ENCODE peak calls at places on chromosomes 2 and 18, in four cellular contexts. B, U, I and V are unnamed samples. For H3K27me3, the result is how much of the 10 kb centered on the place peaks cover.

GRCh38 chr2:10385933-10386773 is 62.0 kb downstream of the ODC1 start:
- DNase-seq in B (peak), U (no peak), I (no peak), V (no peak)

GRCh38 chr2:53842891-53843290 is 16.9 kb downstream of the GPR75 start:
- DNase-seq in B (no peak), U (no peak), I (no peak), V (no peak)

GRCh38 chr2:190767821-190768220 is 112.8 kb upstream of the GLS start:
- DNase-seq in B (no peak), U (no peak), I (no peak), V (no peak)

GRCh38 chr18:60411715-60412114 is 39.1 kb upstream of the MC4R start:
- DNase-seq in B (no peak), U (no peak), I (no peak), V (no peak)

GRCh38 chr2:122032264-122032645 is 276.8 kb downstream of the TSN start:
- DNase-seq in B (no peak), U (no peak), I (no peak), V (no peak)

GRCh38 chr18:79496978-79497637 is 101.4 kb downstream of the NFATC1 start:
- DNase-seq in B (no peak), U (peak), I (peak), V (no peak)

GRCh38 chr2:132670104-132670960 is at the start of gene LYPD1:
- DNase-seq in B (no peak), U (peak), I (no peak), V (peak)

GRCh38 chr18:58228762-58229161 is 184.7 kb downstream of the NEDD4L start:
- DNase-seq in B (no peak), U (no peak), I (no peak), V (no peak)

GRCh38 chr2:9826208-9826607 is 17.1 kb upstream of the TAF1B start:
- DNase-seq in B (no peak), U (no peak), I (no peak), V (no peak)

GRCh38 chr18:58363767-58364540 is 264.9 kb downstream of the ALPK2 start:
- DNase-seq in B (no peak), U (no peak), I (no peak), V (no peak)

GRCh38 chr18:5582054-5582453 is 38.3 kb upstream of the EPB41L3 start:
- DNase-seq in B (no peak), U (no peak), I (no peak), V (no peak)

GRCh38 chr2:164495491-164496223 is 125.6 kb downstream of the GRB14 start:
- DNase-seq in B (peak), U (no peak), I (peak), V (no peak)

GRCh38 chr2:2527162-2527561 is 196.1 kb upstream of the MYT1L start:
- DNase-seq in B (no peak), U (no peak), I (no peak), V (no peak)

GRCh38 chr2:117615106-117615505 is 199.4 kb upstream of the DDX18 start:
- DNase-seq in B (no peak), U (no peak), I (no peak), V (no peak)

GRCh38 chr18:71809711-71810110 is 734.4 kb downstream of the CBLN2 start:
- DNase-seq in B (no peak), U (no peak), I (no peak), V (no peak)

GRCh38 chr2:176555112-176555511 is 285.9 kb downstream of the MTX2 start:
- DNase-seq in B (no peak), U (no peak), I (no peak), V (no peak)

GRCh38 chr2:176555781-176556180 is 286.5 kb downstream of the MTX2 start:
- DNase-seq in B (no peak), U (no peak), I (no peak), V (peak)

GRCh38 chr2:176554107-176555048 is 285.1 kb downstream of the MTX2 start:
- DNase-seq in B (peak), U (peak), I (peak), V (peak)

GRCh38 chr2:176553685-176554106 is 284.5 kb downstream of the MTX2 start:
- DNase-seq in B (no peak), U (peak), I (peak), V (no peak)

DNA sequence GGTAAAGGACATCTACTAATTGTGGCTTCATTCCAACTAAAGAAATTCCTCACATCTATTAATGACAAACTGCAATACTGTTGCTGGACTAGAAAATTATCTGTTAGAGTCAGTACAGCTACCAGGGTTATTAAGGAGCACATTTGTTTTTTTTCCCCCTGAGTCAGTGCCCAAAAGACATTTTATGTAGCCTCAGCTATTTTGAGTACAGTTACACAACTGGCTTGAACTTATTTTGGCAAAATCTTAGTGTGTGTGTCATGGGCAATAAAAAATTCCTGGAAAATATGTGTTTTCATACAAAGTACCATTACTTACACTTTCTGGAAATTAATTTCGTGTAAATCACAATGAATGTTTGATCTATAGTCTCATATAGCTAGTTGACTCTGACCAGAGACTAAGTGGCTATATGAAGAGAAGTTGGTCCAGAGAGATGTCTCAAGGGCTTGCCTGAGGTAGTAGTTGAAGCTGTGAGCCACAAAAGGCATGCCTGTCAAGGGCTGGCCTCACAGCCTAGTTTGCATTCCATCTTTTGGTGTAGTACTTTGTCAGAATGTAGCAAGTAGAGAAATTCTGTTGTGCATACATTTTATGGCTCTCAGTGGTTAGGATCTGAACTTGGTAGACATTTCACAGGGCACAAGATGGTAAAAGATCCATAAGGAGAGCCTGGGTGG is 283.4 kb downstream of the MTX2 start:
- DNase-seq in B (no peak), U (no peak), I (no peak), V (no peak)
- H3K27me3 ChIP-seq in B (under half), U (under half), I (under half), V (under half)

GRCh38 chr2:174333017-174333501 is 1.7 kb upstream of the SP9 start:
- DNase-seq in B (no peak), U (no peak), I (no peak), V (no peak)

GRCh38 chr2:174334278-174334715 is 457 bp upstream of the SP9 start:
- DNase-seq in B (no peak), U (no peak), I (no peak), V (peak)

GRCh38 chr2:174332607-174333001 is 2.1 kb upstream of the SP9 start:
- DNase-seq in B (no peak), U (no peak), I (no peak), V (no peak)

GRCh38 chr2:174334781-174335604 is at the start of gene SP9:
- DNase-seq in B (peak), U (no peak), I (no peak), V (no peak)

DNA sequence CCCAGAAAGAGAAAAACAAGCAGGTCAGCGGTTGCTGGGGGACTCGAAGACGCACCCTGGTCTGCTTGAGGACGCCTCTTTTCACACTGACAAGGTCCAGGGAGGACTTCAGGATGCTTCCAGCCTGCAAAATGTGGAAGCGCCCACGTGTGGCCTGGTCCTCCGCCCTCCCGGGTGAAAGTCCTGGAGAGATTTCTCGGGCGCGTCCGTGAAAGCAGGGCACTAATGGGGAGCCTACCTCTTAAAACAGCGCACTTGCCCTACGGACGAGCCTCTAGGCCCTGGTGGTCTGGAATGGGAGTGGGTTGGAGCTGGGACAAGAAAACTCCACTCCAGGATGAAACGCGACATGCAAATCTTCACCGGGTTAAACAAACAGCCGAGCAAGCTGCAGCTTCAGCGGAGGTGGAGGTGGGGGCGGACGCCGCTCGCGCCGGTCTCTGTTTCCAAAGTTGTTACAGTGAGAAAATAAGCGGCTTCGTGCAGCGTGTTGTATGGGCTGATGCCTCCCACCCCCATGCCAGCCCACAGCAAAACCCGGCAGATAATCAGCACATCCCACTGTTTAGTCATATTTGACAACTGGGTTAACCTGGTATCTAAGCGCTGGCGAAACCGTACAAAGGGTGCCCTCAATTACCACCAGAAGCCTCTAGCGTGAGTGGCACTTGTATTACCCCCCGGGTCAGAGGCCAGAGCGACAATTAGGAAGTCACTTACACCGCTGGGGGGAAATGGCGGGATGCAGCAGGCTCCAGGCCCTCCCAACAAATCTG is 1.1 kb upstream of the SP9 start:
- DNase-seq in B (no peak), U (no peak), I (no peak), V (peak)
- H3K27me3 ChIP-seq in B (under half), U (half or more), I (half or more), V (half or more)

GRCh38 chr18:22168360-22168921 is 948 bp upstream of the GATA6 start:
- DNase-seq in B (peak), U (peak), I (no peak), V (peak)
- H3K27me3 ChIP-seq in B (under half), U (under half), I (half or more), V (half or more)

GRCh38 chr18:75775121-75775520 is 347.6 kb upstream of the SMIM21 start:
- DNase-seq in B (no peak), U (no peak), I (no peak), V (no peak)
- H3K27me3 ChIP-seq in B (under half), U (under half), I (under half), V (under half)

GRCh38 chr2:222294996-222295367 is 3.8 kb downstream of the PAX3 start:
- DNase-seq in B (no peak), U (no peak), I (no peak), V (no peak)

GRCh38 chr2:222292113-222292737 is 6.6 kb downstream of the PAX3 start:
- DNase-seq in B (no peak), U (no peak), I (no peak), V (no peak)

GRCh38 chr2:222295368-222296041 is 3.3 kb downstream of the PAX3 start:
- DNase-seq in B (no peak), U (no peak), I (no peak), V (peak)

GRCh38 chr2:222292738-222293134 is 6.1 kb downstream of the PAX3 start:
- DNase-seq in B (no peak), U (no peak), I (no peak), V (no peak)

DNA sequence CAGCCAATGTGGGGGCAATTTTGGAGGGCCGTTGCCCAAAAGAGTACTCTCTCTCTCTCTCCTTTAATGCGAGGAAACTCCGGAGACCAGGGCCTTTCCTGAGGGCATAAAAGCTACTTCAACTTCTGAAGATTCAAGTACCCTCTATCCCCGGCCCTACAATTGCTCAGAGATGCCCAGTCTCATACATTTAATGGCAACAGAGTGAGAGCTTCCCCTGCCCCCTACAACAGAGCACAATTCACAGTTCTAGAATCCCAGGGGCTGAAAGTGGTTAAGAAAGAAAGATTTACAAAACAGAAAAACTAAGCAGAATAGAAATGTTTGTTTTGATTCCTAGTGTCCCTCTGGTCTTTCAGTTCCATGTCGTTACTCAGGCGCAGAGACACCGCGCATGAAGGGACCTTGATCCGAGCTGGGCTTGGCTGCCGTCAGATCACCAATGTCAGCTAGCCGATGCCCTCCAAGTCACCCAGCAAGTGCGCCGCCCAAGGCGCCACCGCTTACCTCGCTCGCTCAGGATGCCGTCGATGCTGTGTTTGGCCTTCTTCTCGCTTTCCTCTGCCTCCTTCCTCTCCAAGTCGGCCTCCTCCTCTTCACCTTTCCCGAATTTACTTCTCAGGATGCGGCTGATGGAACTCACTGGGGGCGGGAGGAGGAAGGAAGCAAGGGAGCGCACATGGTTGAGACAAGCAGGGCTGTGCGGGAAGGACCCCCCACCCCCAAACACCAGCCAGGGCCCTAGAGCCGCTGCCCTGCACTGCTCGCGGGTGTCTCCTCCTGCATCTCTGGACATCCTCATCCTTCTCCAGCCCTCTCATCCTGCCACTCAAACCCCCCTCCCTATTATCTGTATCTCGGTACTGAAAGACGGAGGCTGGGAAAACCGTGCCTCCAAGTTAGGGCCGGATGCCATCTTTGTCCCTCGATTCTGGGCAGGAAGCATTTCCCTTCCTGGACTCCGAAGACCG is 4.9 kb downstream of the PAX3 start:
- DNase-seq in B (no peak), U (no peak), I (no peak), V (no peak)
- H3K27me3 ChIP-seq in B (under half), U (half or more), I (half or more), V (half or more)

GRCh38 chr2:66269166-66269565 is 165.8 kb upstream of the MEIS1 start:
- DNase-seq in B (peak), U (no peak), I (no peak), V (no peak)

GRCh38 chr2:66264354-66264753 is 170.6 kb upstream of the MEIS1 start:
- DNase-seq in B (no peak), U (no peak), I (no peak), V (no peak)

GRCh38 chr2:66271777-66272176 is 163.1 kb upstream of the MEIS1 start:
- DNase-seq in B (no peak), U (no peak), I (no peak), V (no peak)

GRCh38 chr2:66270247-66270646 is 164.7 kb upstream of the MEIS1 start:
- DNase-seq in B (no peak), U (no peak), I (no peak), V (peak)

GRCh38 chr2:66268756-66269155 is 166.2 kb upstream of the MEIS1 start:
- DNase-seq in B (no peak), U (no peak), I (no peak), V (no peak)
- H3K27me3 ChIP-seq in B (under half), U (under half), I (under half), V (under half)

GRCh38 chr2:30736461-30737325 is 70.6 kb downstream of the CAPN13 start:
- DNase-seq in B (no peak), U (no peak), I (no peak), V (no peak)
- H3K27me3 ChIP-seq in B (under half), U (under half), I (under half), V (under half)

DNA sequence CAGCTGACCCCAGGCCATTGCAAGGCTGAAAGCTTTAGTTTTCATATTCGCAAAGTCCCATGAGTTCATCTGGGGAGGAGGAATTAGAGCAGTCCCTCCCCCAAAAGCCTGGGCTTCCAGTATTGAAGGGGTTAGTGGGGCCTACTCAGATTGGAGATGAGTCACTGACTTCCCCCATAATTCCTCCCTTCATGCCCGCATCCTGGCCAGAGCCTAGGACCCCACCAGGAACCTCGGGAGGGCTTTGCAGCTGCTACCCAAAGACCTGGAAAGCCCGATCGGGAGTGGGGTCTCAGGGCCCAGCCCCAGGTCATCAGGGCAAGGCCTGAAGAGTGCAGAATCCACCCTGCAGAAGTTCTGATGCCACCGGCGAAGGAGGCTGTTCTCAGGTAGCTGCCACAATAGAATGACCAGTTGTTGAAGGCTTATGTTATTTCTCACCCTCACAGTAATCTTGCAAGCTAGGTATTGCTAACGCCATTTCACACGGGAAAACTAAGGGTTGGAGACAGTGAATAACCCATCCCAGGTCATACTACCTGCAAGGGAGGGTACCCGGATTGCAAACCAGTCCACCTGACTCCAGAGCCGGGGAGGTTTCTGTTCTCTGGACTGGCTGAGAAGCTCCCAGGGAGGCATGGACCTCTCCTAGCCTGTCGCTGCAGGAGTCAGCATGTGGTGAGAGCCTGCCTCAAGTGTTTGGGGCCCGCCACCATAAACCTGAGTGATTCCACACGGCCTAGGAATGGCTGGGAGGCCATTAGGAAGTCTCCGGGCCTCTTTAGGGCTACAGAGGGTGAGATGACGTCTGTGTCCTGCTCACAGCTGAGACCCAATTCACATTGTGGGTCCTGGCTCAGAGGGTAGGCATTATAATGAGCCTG is 5.8 kb upstream of the ARID5A start:
- DNase-seq in B (no peak), U (no peak), I (no peak), V (no peak)
- H3K27me3 ChIP-seq in B (under half), U (under half), I (under half), V (under half)

GRCh38 chr2:176100547-176101140 is 1.0 kb downstream of the HOXD12 start:
- DNase-seq in B (no peak), U (peak), I (no peak), V (no peak)

GRCh38 chr2:176101862-176102261 is 2.3 kb downstream of the HOXD12 start:
- DNase-seq in B (no peak), U (no peak), I (no peak), V (no peak)

GRCh38 chr2:176099737-176100546 is at the start of gene HOXD12:
- DNase-seq in B (no peak), U (peak), I (no peak), V (no peak)

GRCh38 chr2:176102309-176102866 is 2.8 kb downstream of the HOXD12 start:
- DNase-seq in B (no peak), U (no peak), I (no peak), V (no peak)

DNA sequence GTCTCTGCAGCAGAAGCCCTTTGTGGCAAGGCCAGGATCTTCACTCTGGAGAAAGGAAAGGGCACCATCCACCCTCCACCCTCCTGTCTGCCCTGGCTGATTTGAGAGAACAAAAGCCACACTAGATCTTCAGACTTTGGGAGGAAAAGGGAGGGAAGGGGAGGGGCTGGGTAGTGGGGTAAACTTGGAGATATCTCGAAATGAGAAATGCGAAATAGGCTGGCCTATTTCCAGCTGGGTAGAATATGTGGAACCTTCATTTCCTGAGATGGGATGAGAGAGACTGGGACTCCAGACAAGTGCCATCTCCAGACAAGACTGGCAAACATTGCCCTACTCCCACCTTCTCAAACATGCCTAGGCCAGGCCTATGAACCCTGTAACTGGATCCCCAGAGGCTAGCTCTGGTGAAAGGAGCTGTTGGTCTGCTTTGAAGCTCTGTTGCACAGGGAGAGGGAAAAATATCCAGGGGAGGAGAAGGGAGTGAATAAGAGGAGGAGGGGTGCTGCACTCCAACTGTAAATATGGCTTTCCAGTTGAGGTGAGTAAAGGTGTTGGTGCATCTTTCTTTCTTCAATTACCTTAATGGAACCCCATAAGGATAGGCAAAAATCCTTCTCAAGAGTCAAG is 1.7 kb downstream of the HOXD12 start:
- DNase-seq in B (no peak), U (peak), I (no peak), V (no peak)
- H3K27me3 ChIP-seq in B (under half), U (half or more), I (half or more), V (half or more)